ENCODE peak calls at places on chromosomes 7 and 10, in ten cellular contexts. R, L, C, P, I, V, G, T, E and O are unnamed samples. For H3K27me3 and H3K4me1, the result is how much of the 10 kb centered on the place peaks cover.

GRCh38 chr10:6770846-6771245 is 190.8 kb upstream of the PRKCQ start:
- DNase-seq in R (no peak), L (no peak), C (no peak), P (no peak), I (no peak), V (no peak), G (no peak), T (no peak), E (no peak), O (no peak)

GRCh38 chr7:128361463-128362441 is at the start of gene PRRT4:
- DNase-seq in R (no peak), L (peak), C (no peak), P (peak), I (no peak), V (peak), G (peak), T (no peak), E (peak), O (no peak)

GRCh38 chr10:37289833-37290464 is 164.6 kb downstream of the ANKRD30A start:
- DNase-seq in R (no peak), L (peak), C (no peak), P (no peak), I (no peak), V (no peak), G (no peak), T (no peak), E (no peak), O (peak)

GRCh38 chr10:125535559-125535958 is 147.4 kb downstream of the TEX36 start:
- DNase-seq in R (no peak), L (no peak), C (no peak), P (no peak), I (no peak), V (no peak), G (no peak), T (no peak), E (no peak), O (no peak)

GRCh38 chr7:127832592-127832991 is 180.6 kb downstream of the SND1 start:
- DNase-seq in R (no peak), L (no peak), C (no peak), P (no peak), I (no peak), V (no peak), G (no peak), T (no peak), E (no peak), O (no peak)

GRCh38 chr10:5684971-5685763 is 529 bp downstream of the TASOR2 start:
- DNase-seq in R (peak), L (peak), C (peak), P (peak), I (peak), V (peak), G (peak), T (peak), E (peak), O (peak)

GRCh38 chr10:98076086-98076485 is 45.7 kb upstream of the CRTAC1 start:
- DNase-seq in R (no peak), L (no peak), C (no peak), P (no peak), I (no peak), V (no peak), G (no peak), T (no peak), E (no peak), O (no peak)

GRCh38 chr10:106571216-106571954 is 593.1 kb downstream of the SORCS1 start:
- DNase-seq in R (no peak), L (peak), C (no peak), P (no peak), I (no peak), V (no peak), G (peak), T (no peak), E (no peak), O (peak)

GRCh38 chr7:155282671-155283070 is 15.0 kb upstream of the INSIG1 start:
- DNase-seq in R (no peak), L (no peak), C (peak), P (no peak), I (no peak), V (no peak), G (no peak), T (no peak), E (no peak), O (no peak)

GRCh38 chr7:24748521-24748920 is 8.7 kb downstream of the GSDME start:
- DNase-seq in R (no peak), L (no peak), C (no peak), P (no peak), I (no peak), V (no peak), G (no peak), T (no peak), E (no peak), O (no peak)

GRCh38 chr10:114824396-114824795 is 2.8 kb downstream of the FHIP2A start:
- DNase-seq in R (no peak), L (no peak), C (no peak), P (no peak), I (no peak), V (no peak), G (no peak), T (no peak), E (no peak), O (no peak)

GRCh38 chr10:33352154-33352553 is 17.7 kb upstream of the NRP1 start:
- DNase-seq in R (peak), L (peak), C (no peak), P (no peak), I (no peak), V (no peak), G (no peak), T (no peak), E (no peak), O (no peak)

GRCh38 chr10:51137741-51138529 is 63.6 kb downstream of the PRKG1 start:
- DNase-seq in R (no peak), L (peak), C (no peak), P (no peak), I (no peak), V (no peak), G (no peak), T (no peak), E (no peak), O (peak)

GRCh38 chr7:645606-646005 is 80.9 kb upstream of the DNAAF5 start:
- DNase-seq in R (no peak), L (no peak), C (no peak), P (no peak), I (no peak), V (no peak), G (no peak), T (no peak), E (no peak), O (no peak)

GRCh38 chr7:81013036-81013435 is 94.2 kb upstream of the SEMA3C start:
- DNase-seq in R (peak), L (peak), C (no peak), P (no peak), I (peak), V (no peak), G (peak), T (no peak), E (no peak), O (peak)

GRCh38 chr10:61835069-61835908 is 66.2 kb upstream of the ARID5B start:
- DNase-seq in R (no peak), L (peak), C (no peak), P (peak), I (peak), V (no peak), G (peak), T (no peak), E (no peak), O (peak)

DNA sequence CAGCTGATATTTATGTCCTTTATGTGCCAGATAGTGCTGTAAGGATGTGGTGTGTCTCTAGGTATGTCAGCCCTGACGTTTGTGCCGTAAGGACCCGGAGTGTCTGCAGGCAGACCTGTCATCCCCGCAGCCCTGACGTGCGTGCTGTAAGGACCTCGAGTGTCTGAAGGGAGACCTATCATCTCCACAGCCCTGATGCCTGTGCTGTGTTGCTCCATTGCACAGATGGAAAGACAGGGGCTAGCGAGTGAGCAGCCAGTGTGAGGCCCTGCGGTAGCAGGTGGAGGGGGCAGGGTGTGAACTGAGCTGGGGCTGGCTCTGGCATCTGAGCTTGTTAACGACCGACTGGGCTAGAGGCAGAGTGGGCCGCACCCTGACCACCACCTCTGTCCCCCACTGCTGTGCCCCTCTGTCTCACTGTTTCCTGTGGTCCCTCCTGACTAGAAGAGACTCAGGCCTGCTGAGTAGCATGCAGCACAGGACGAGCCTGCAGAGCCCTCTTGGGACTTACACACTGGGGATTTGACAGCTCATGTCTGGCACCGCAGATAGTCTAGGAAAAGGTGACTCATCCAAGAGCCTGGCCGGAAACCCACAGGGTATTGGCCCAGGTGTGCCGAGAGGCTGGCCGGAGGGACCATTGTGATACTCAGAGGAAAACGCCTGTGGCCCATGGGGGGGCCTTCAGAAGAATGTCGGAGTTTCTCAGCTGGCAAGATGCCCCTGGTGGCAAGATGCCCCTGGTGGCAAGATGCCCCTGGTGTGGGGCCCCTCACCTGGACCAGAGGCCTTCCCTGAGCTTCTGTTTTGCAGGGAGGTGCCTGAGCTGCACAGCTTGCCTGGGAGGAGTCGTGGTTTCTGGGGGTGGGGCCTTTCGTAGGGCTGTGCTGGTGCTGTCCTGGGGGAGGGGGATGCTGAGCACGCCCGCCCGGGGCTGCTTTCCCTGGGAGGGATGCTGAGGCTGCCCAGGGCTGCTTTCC is 34.3 kb downstream of the INPP5A start:
- DNase-seq in R (peak), L (peak), C (peak), P (peak), I (peak), V (peak), G (peak), T (no peak), E (peak), O (peak)
- TF ChIP-seq CTCF in R (no peak), L (no peak), C (no peak), P (peak), I (no peak), V (no peak), G (no peak), T (no peak), E (no peak), O (peak)

GRCh38 chr7:28582226-28582625 is 169.9 kb downstream of the CREB5 start:
- DNase-seq in R (no peak), L (no peak), C (no peak), P (no peak), I (no peak), V (no peak), G (no peak), T (no peak), E (no peak), O (no peak)

GRCh38 chr7:28575241-28575643 is 162.9 kb downstream of the CREB5 start:
- DNase-seq in R (peak), L (peak), C (no peak), P (no peak), I (no peak), V (no peak), G (no peak), T (no peak), E (no peak), O (no peak)

GRCh38 chr7:28580626-28581025 is 168.3 kb downstream of the CREB5 start:
- DNase-seq in R (no peak), L (no peak), C (no peak), P (no peak), I (no peak), V (no peak), G (no peak), T (no peak), E (no peak), O (peak)

GRCh38 chr7:28581351-28581750 is 169.0 kb downstream of the CREB5 start:
- DNase-seq in R (no peak), L (no peak), C (no peak), P (no peak), I (no peak), V (no peak), G (no peak), T (no peak), E (no peak), O (no peak)

GRCh38 chr7:28579571-28579970 is 167.3 kb downstream of the CREB5 start:
- DNase-seq in R (peak), L (no peak), C (no peak), P (no peak), I (no peak), V (no peak), G (no peak), T (no peak), E (no peak), O (no peak)
- H3K27me3 ChIP-seq in R (under half), L (under half), C (under half), P (under half), I (half or more), V (under half), G (under half), T (under half), E (under half), O (under half)

GRCh38 chr10:17053061-17053460 is 76.5 kb downstream of the CUBN start:
- DNase-seq in R (no peak), L (no peak), C (no peak), P (no peak), I (no peak), V (no peak), G (no peak), T (no peak), E (no peak), O (no peak)
- H3K4me1 ChIP-seq in R (under half), L (under half), C (under half), P (under half), I (under half), V (under half), G (under half), T (under half), E (under half), O (under half)

GRCh38 chr10:73167557-73168485 is at the start of the genes ECD and FAM149B1:
- DNase-seq in R (peak), L (peak), C (peak), P (peak), I (peak), V (peak), G (peak), T (peak), E (peak), O (peak)

GRCh38 chr10:73172867-73173266 is 4.9 kb downstream of the FAM149B1 start:
- DNase-seq in R (no peak), L (no peak), C (no peak), P (no peak), I (no peak), V (no peak), G (no peak), T (no peak), E (no peak), O (no peak)

GRCh38 chr10:73166972-73167371 is 836 bp downstream of the ECD start:
- DNase-seq in R (no peak), L (no peak), C (no peak), P (no peak), I (no peak), V (no peak), G (no peak), T (no peak), E (no peak), O (no peak)

GRCh38 chr10:73169320-73169719 is 1.4 kb downstream of the FAM149B1 start:
- DNase-seq in R (no peak), L (no peak), C (no peak), P (no peak), I (no peak), V (no peak), G (no peak), T (no peak), E (no peak), O (no peak)

DNA sequence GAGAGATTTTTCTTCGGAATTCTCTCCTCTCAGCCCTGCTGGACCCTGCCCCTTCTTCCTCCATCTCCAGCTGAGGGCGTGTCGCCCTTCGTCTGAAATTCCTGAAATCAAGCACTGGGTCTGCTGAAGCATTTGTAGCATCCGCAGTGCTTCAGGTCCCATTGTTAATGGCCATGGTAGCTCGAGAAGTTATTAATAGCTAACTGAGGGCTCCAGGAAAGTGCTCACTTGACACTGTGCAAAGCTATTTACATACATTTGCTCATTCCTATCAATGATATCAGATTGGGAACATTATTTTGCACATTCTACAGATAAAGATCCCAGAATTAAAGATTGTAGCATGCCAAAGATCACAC is 546 bp downstream of the FAM149B1 start:
- DNase-seq in R (peak), L (no peak), C (no peak), P (no peak), I (no peak), V (no peak), G (no peak), T (no peak), E (no peak), O (peak)
- TF ChIP-seq CTCF in R (no peak), L (no peak), C (no peak), P (no peak), I (no peak), V (no peak), G (no peak), T (no peak), E (no peak), O (no peak)